ENCODE peak calls at places on chromosomes 2 and 18, in ten cellular contexts. One of them, this sample, is unnamed. For H3K4me1 and H3K27me3, the result is how much of the 10 kb centered on the place peaks cover.

GRCh38 chr2:173159794-173160463 is 84.3 kb downstream of the MAP3K20 start:
- DNase-seq in astrocyte: peak
- DNase-seq in fibroblast of lung: peak
- DNase-seq in thyroid gland: peak
- DNase-seq in stomach: peak
- DNase-seq in right atrium auricular region: peak
- DNase-seq in body of pancreas: peak
- DNase-seq in endodermal cell: peak
- DNase-seq in PC-3: peak
- DNase-seq in heart left ventricle: peak
- DNase-seq in this sample: peak

GRCh38 chr2:129008881-129009554 is 690.4 kb upstream of the HS6ST1 start:
- DNase-seq in astrocyte: no peak
- DNase-seq in fibroblast of lung: no peak
- DNase-seq in thyroid gland: no peak
- DNase-seq in stomach: no peak
- DNase-seq in right atrium auricular region: no peak
- DNase-seq in body of pancreas: no peak
- DNase-seq in endodermal cell: no peak
- DNase-seq in PC-3: no peak
- DNase-seq in heart left ventricle: no peak
- DNase-seq in this sample: no peak

GRCh38 chr2:147712051-147712450 is 132.8 kb upstream of the ACVR2A start:
- DNase-seq in astrocyte: peak
- DNase-seq in fibroblast of lung: no peak
- DNase-seq in thyroid gland: no peak
- DNase-seq in stomach: no peak
- DNase-seq in right atrium auricular region: no peak
- DNase-seq in body of pancreas: no peak
- DNase-seq in endodermal cell: no peak
- DNase-seq in PC-3: peak
- DNase-seq in heart left ventricle: no peak
- DNase-seq in this sample: no peak

GRCh38 chr18:50398099-50398498 is 23.3 kb downstream of the SKA1 start:
- DNase-seq in astrocyte: no peak
- DNase-seq in fibroblast of lung: no peak
- DNase-seq in thyroid gland: no peak
- DNase-seq in stomach: no peak
- DNase-seq in right atrium auricular region: no peak
- DNase-seq in body of pancreas: no peak
- DNase-seq in endodermal cell: no peak
- DNase-seq in PC-3: no peak
- DNase-seq in heart left ventricle: no peak
- DNase-seq in this sample: no peak

GRCh38 chr2:233061591-233062446 is 1.7 kb downstream of the INPP5D start:
- DNase-seq in astrocyte: no peak
- DNase-seq in fibroblast of lung: peak
- DNase-seq in thyroid gland: peak
- DNase-seq in stomach: peak
- DNase-seq in right atrium auricular region: no peak
- DNase-seq in body of pancreas: peak
- DNase-seq in endodermal cell: peak
- DNase-seq in PC-3: peak
- DNase-seq in heart left ventricle: peak
- DNase-seq in this sample: no peak

GRCh38 chr2:42123426-42123825 is 45.7 kb upstream of the EML4 start:
- DNase-seq in astrocyte: no peak
- DNase-seq in fibroblast of lung: no peak
- DNase-seq in thyroid gland: no peak
- DNase-seq in stomach: no peak
- DNase-seq in right atrium auricular region: no peak
- DNase-seq in body of pancreas: no peak
- DNase-seq in endodermal cell: peak
- DNase-seq in PC-3: no peak
- DNase-seq in heart left ventricle: no peak
- DNase-seq in this sample: no peak

GRCh38 chr2:9690716-9691498 is 60.1 kb upstream of the YWHAQ start:
- DNase-seq in astrocyte: no peak
- DNase-seq in fibroblast of lung: no peak
- DNase-seq in thyroid gland: no peak
- DNase-seq in stomach: no peak
- DNase-seq in right atrium auricular region: no peak
- DNase-seq in body of pancreas: no peak
- DNase-seq in endodermal cell: peak
- DNase-seq in PC-3: no peak
- DNase-seq in heart left ventricle: no peak
- DNase-seq in this sample: no peak

GRCh38 chr2:235847576-235847975 is 320.6 kb downstream of the GBX2 start:
- DNase-seq in astrocyte: no peak
- DNase-seq in fibroblast of lung: no peak
- DNase-seq in thyroid gland: no peak
- DNase-seq in stomach: no peak
- DNase-seq in right atrium auricular region: no peak
- DNase-seq in body of pancreas: no peak
- DNase-seq in endodermal cell: peak
- DNase-seq in PC-3: no peak
- DNase-seq in heart left ventricle: no peak
- DNase-seq in this sample: no peak

GRCh38 chr2:3572620-3573019 is 2.4 kb upstream of the RPS7 start:
- DNase-seq in astrocyte: no peak
- DNase-seq in fibroblast of lung: no peak
- DNase-seq in thyroid gland: no peak
- DNase-seq in stomach: no peak
- DNase-seq in right atrium auricular region: no peak
- DNase-seq in body of pancreas: no peak
- DNase-seq in endodermal cell: no peak
- DNase-seq in PC-3: no peak
- DNase-seq in heart left ventricle: no peak
- DNase-seq in this sample: no peak

GRCh38 chr18:41967680-41968079 is 12.6 kb downstream of the PIK3C3 start:
- DNase-seq in astrocyte: no peak
- DNase-seq in fibroblast of lung: peak
- DNase-seq in thyroid gland: no peak
- DNase-seq in stomach: no peak
- DNase-seq in right atrium auricular region: no peak
- DNase-seq in body of pancreas: no peak
- DNase-seq in endodermal cell: no peak
- DNase-seq in PC-3: no peak
- DNase-seq in heart left ventricle: no peak
- DNase-seq in this sample: no peak

GRCh38 chr2:29518988-29519925 is 402.1 kb downstream of the ALK start:
- DNase-seq in astrocyte: peak
- DNase-seq in fibroblast of lung: peak
- DNase-seq in thyroid gland: peak
- DNase-seq in stomach: no peak
- DNase-seq in right atrium auricular region: no peak
- DNase-seq in body of pancreas: peak
- DNase-seq in endodermal cell: no peak
- DNase-seq in PC-3: peak
- DNase-seq in heart left ventricle: no peak
- DNase-seq in this sample: no peak

GRCh38 chr2:177029075-177029474 is 183.5 kb upstream of the HNRNPA3 start:
- DNase-seq in astrocyte: no peak
- DNase-seq in fibroblast of lung: no peak
- DNase-seq in thyroid gland: no peak
- DNase-seq in stomach: no peak
- DNase-seq in right atrium auricular region: no peak
- DNase-seq in body of pancreas: no peak
- DNase-seq in endodermal cell: no peak
- DNase-seq in PC-3: no peak
- DNase-seq in heart left ventricle: no peak
- DNase-seq in this sample: no peak

GRCh38 chr2:135951071-135951583 is 34.3 kb downstream of the DARS1 start:
- DNase-seq in astrocyte: no peak
- DNase-seq in fibroblast of lung: no peak
- DNase-seq in thyroid gland: peak
- DNase-seq in stomach: no peak
- DNase-seq in right atrium auricular region: no peak
- DNase-seq in body of pancreas: no peak
- DNase-seq in endodermal cell: no peak
- DNase-seq in PC-3: no peak
- DNase-seq in heart left ventricle: no peak
- DNase-seq in this sample: no peak

GRCh38 chr2:217366246-217366645 is 506.4 kb upstream of the TNP1 start:
- DNase-seq in astrocyte: no peak
- DNase-seq in fibroblast of lung: no peak
- DNase-seq in thyroid gland: no peak
- DNase-seq in stomach: no peak
- DNase-seq in right atrium auricular region: no peak
- DNase-seq in body of pancreas: no peak
- DNase-seq in endodermal cell: no peak
- DNase-seq in PC-3: no peak
- DNase-seq in heart left ventricle: no peak
- DNase-seq in this sample: no peak
- H3K4me1 ChIP-seq in astrocyte: under half
- H3K4me1 ChIP-seq in fibroblast of lung: under half
- H3K4me1 ChIP-seq in thyroid gland: under half
- H3K4me1 ChIP-seq in stomach: under half
- H3K4me1 ChIP-seq in right atrium auricular region: under half
- H3K4me1 ChIP-seq in body of pancreas: under half
- H3K4me1 ChIP-seq in endodermal cell: under half
- H3K4me1 ChIP-seq in PC-3: half or more
- H3K4me1 ChIP-seq in heart left ventricle: under half
- H3K4me1 ChIP-seq in this sample: under half

DNA sequence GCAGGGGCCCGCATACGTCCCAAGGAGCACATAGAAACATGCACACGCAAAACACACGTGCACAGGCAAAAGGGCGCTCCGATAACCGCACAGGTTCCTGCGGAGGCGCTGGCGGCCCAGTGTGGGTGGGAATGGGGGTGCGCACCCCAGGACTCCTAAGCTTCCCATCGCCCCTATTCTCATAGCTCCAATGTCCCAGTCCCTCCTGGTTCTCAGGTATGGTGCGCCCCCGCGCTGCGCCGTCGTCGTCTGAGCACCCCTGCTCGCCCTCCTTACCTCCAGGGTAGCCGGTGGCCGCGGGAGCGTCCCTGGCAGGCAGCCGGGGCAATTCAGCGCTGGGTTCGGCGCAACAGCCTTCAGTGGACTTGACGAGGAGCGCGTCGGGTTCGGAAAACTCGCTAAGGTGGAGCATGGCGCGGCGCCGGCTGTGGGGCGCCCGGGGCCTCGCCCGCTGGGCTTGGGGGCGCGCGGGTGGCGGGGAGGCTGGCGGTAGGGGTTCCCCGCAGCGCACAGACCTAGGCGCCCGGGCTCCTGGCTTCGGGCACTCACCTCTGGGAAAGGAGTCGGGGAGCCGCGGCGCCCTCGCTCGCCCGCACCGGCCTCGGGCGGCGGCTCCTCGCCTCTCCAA is 328 bp downstream of the EGR4 start:
- DNase-seq in astrocyte: no peak
- DNase-seq in fibroblast of lung: no peak
- DNase-seq in thyroid gland: no peak
- DNase-seq in stomach: no peak
- DNase-seq in right atrium auricular region: no peak
- DNase-seq in body of pancreas: no peak
- DNase-seq in endodermal cell: peak
- DNase-seq in PC-3: no peak
- DNase-seq in heart left ventricle: no peak
- DNase-seq in this sample: no peak
- H3K27me3 ChIP-seq in astrocyte: half or more
- H3K27me3 ChIP-seq in fibroblast of lung: half or more
- H3K27me3 ChIP-seq in thyroid gland: under half
- H3K27me3 ChIP-seq in stomach: under half
- H3K27me3 ChIP-seq in right atrium auricular region: under half
- H3K27me3 ChIP-seq in body of pancreas: under half
- H3K27me3 ChIP-seq in endodermal cell: half or more
- H3K27me3 ChIP-seq in PC-3: half or more
- H3K27me3 ChIP-seq in heart left ventricle: under half
- H3K27me3 ChIP-seq in this sample: half or more

DNA sequence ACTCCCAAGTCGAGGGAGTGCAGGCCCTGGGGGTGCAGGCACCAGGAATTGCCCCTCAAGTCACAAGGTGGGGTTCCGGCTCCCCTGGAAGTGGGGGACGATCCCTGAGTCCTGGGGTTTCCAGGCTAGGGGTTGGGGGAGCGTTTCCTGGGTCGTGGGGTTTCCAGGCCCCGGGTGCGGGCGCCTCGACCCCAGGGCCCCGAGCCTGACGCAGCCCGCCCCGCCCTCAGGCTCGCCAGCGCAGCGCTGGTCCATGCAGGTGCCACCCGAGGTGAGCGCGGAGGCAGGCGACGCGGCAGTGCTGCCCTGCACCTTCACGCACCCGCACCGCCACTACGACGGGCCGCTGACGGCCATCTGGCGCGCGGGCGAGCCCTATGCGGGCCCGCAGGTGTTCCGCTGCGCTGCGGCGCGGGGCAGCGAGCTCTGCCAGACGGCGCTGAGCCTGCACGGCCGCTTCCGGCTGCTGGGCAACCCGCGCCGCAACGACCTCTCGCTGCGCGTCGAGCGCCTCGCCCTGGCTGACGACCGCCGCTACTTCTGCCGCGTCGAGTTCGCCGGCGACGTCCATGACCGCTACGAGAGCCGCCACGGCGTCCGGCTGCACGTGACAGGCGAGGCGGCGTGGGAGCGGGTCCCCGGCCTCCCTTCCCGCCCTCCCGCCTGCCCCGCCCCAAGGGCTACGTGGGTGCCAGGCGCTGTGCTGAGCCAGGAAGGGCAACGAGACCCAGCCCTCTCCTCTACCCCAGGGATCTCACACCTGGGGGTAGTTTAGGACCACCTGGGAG is 12.0 kb downstream of the SIGLEC15 start:
- DNase-seq in astrocyte: peak
- DNase-seq in fibroblast of lung: peak
- DNase-seq in thyroid gland: peak
- DNase-seq in stomach: peak
- DNase-seq in right atrium auricular region: no peak
- DNase-seq in body of pancreas: peak
- DNase-seq in endodermal cell: peak
- DNase-seq in PC-3: no peak
- DNase-seq in heart left ventricle: peak
- DNase-seq in this sample: peak
- TF ChIP-seq CTCF in astrocyte: no peak
- TF ChIP-seq CTCF in fibroblast of lung: peak
- TF ChIP-seq CTCF in thyroid gland: no peak
- TF ChIP-seq CTCF in stomach: no peak
- TF ChIP-seq CTCF in right atrium auricular region: peak
- TF ChIP-seq CTCF in body of pancreas: peak
- TF ChIP-seq CTCF in endodermal cell: peak
- TF ChIP-seq CTCF in PC-3: no peak
- TF ChIP-seq CTCF in heart left ventricle: peak
- TF ChIP-seq CTCF in this sample: no peak

DNA sequence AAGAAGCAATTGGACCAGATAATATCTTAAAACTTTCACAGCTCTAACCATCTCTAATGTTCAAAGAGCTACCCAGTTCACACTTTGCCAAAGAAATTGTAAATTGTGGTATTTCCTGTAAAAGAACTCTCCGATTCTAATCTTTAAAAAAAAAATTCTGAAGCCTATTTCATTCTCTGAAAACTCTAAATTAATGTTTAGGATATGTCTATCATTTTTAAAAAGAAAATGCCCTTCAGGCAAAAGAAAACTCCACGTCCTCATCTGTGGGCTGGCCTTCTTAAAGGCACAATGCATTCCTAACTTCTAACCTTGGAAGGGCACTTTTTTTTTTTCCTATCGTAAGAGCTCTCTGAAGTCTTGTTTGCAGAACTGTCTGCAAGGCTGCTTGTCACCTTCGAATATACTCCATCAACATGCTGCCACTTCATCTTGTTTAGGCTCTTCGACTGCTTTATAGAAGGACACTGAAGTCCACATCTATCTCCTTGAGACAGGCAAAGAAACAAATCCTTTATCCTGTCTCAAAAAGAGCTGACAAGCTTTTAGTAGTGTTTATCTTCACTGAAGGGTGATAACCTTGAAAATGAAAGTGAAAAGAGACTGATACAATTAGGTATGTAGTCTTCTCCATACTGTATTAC is 124.3 kb upstream of the SLC39A10 start:
- DNase-seq in astrocyte: peak
- DNase-seq in fibroblast of lung: peak
- DNase-seq in thyroid gland: no peak
- DNase-seq in stomach: no peak
- DNase-seq in right atrium auricular region: no peak
- DNase-seq in body of pancreas: no peak
- DNase-seq in endodermal cell: no peak
- DNase-seq in PC-3: peak
- DNase-seq in heart left ventricle: no peak
- DNase-seq in this sample: no peak
- H3K4me1 ChIP-seq in astrocyte: under half
- H3K4me1 ChIP-seq in fibroblast of lung: under half
- H3K4me1 ChIP-seq in thyroid gland: under half
- H3K4me1 ChIP-seq in stomach: under half
- H3K4me1 ChIP-seq in right atrium auricular region: under half
- H3K4me1 ChIP-seq in body of pancreas: under half
- H3K4me1 ChIP-seq in endodermal cell: under half
- H3K4me1 ChIP-seq in PC-3: under half
- H3K4me1 ChIP-seq in heart left ventricle: under half
- H3K4me1 ChIP-seq in this sample: under half

This sample was measured in colonic mucosa.